ENCODE peak calls at places on chromosomes 5 and 9, in five cellular contexts. Z is A549, S is lower leg skin, L is testis, C is heart left ventricle. R is an unnamed sample.

GRCh38 chr9:91474656-91475055 is 51.0 kb upstream of the NFIL3 start:
- DNase-seq in Z (no peak), C (no peak), S (no peak), L (no peak), R (no peak)

GRCh38 chr5:133123297-133123696 is 71.5 kb downstream of the HSPA4 start:
- DNase-seq in C (no peak), L (no peak), Z (no peak), S (peak), R (no peak)

GRCh38 chr5:75044406-75044805 is 8.0 kb downstream of the GCNT4 start:
- DNase-seq in S (no peak), Z (no peak), L (no peak), C (no peak), R (no peak)

GRCh38 chr5:149886697-149887470 is 57.7 kb downstream of the PDE6A start:
- DNase-seq in S (no peak), C (no peak), Z (no peak), L (no peak), R (no peak)

GRCh38 chr9:93037476-93037971 is 21.0 kb upstream of the SUSD3 start:
- DNase-seq in Z (no peak), L (no peak), S (no peak), C (no peak), R (no peak)

GRCh38 chr9:107363511-107364182 is 80.6 kb downstream of the RAD23B start:
- DNase-seq in S (no peak), L (no peak), Z (no peak), C (no peak), R (no peak)

GRCh38 chr5:93794954-93795353 is 53.6 kb upstream of the POU5F2 start:
- DNase-seq in C (no peak), S (no peak), Z (no peak), L (no peak), R (peak)

GRCh38 chr9:97721396-97721795 is 24.3 kb upstream of the XPA start:
- DNase-seq in L (no peak), Z (no peak), C (no peak), S (no peak), R (no peak)

GRCh38 chr9:78856781-78857180 is 559.9 kb downstream of the PSAT1 start:
- DNase-seq in C (no peak), Z (no peak), L (no peak), S (no peak), R (no peak)

GRCh38 chr9:133459476-133460404 is at the start of gene CACFD1:
- DNase-seq in C (peak), S (peak), Z (peak), L (peak), R (peak)
- TF ChIP-seq POLR2A in C (peak), S (no peak), Z (peak), L (peak), R (no peak)

DNA sequence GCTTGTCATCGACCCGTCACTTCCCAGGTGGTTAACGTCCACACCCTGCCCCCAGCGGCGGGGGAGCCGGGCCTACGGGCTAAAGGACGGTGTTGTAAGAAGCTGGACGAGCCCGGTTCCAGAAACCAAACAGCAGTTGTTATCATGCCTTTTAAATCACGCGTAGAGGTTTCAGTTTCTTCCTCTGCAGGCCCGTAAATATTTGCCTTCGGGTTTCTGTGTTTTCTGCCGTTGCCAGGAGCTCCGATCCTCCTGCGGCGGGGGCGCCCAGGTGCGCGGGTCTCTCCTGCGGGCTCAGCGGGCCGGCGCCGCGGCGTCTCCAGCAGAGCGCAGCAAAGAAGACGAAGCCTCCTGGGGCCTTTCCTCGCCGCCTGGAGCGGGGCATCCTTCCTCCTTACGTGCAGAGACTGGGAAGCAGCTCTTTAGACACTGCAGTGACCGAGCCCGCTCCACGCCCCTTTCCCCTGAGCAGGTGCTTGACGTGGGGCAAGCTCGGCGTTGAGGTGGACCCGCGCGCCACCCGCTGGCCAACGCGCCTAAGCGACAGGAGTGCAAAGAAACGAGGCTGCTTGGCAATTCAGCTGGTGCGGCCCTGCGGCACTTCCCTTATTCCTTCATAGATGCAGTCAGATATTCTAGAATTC is 21.8 kb upstream of the TTC1 start:
- DNase-seq in Z (peak), C (peak), L (peak), S (peak), R (peak)
- TF ChIP-seq POLR2A in Z (no peak), C (no peak), L (no peak), S (no peak), R (no peak)

GRCh38 chr9:137228968-137229896 is 1.5 kb upstream of the SLC34A3 start:
- DNase-seq in L (no peak), C (no peak), Z (no peak), S (no peak), R (no peak)
- TF ChIP-seq POLR2A in L (no peak), C (no peak), Z (no peak), S (no peak), R (no peak)

DNA sequence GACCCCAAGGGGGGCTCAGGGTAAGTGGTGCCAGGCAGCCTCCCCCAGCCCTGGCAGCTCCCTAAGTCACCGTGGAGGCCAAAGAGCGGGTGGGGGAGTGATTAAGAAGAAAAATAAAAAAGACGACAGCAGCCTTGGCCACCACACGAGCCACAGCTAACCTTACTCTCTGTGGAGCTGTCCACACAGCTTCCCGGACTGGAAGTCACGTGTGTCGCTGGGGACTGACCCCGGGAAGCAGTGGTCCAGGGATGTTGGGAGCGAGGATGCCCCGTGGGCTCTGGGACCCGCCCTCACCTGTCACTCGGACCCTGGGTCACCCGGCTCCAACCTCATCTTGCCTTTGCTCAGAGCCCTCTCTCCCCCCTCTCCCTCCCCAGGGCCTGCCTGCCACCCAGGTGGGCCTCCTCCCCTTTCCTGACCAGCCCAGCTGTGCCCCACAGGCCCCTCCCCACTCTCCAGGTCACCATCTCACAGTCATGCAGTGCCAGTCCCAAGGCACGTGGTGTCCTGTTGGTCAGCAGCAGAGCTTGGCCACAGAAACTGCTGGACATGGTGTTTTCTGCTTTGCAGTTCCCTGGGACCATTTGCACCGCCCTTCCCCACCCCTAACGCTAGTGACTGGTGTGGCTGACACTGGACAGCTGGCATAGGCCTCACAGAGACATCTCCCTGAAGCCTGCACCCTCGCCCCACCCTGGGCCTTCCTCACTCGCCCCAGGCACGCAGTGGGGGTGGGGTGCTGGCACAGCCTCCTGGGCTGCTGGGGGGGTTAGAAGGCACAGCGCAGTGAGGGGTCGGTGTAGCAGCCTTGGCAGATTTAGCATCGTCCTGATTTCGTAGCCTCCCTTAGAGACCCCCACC is 9.8 kb upstream of the EXOC3 start:
- DNase-seq in C (no peak), Z (no peak), S (no peak), L (no peak), R (no peak)
- TF ChIP-seq POLR2A in C (no peak), Z (no peak), S (no peak), L (no peak), R (no peak)

DNA sequence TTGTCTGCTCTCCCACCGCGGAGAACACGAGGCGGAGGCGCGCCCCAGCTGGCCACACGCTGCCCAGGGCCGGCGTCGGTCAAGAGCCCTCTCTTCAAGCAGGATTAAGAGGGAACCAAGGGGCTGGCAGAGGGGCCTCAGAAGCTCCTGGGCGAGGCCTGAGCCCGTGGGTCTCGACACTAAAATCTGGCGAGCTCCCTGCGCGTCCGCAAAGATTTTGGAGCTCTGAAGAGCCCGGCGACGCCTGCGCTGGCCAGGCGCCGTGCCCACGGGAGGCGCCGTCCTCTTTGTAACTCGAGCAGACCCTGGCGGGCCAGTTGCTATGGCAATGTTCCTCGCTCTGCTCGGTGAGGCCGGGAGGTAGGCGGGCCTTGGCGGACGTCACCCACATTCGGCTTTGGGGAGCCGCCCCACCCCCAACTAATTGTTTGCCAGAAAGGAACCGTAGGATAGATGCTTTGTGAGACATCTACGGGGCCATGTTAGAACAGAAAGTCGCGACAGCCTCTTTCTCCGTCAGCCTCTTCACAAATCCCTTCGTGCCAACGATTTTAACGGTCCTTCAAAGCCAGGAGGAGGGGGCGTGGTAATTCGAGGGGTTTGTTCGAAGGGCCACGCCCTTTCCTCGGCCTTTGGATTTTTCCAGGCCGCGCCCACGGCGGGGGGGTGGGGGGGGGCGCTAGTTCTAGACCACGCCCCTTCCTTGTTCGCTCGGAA is 735 bp upstream of the CNOT8 start:
- DNase-seq in S (peak), L (peak), Z (peak), C (peak), R (peak)
- TF ChIP-seq POLR2A in S (no peak), L (peak), Z (peak), C (peak), R (no peak)

GRCh38 chr9:83258521-83258920 is 195.6 kb upstream of the RASEF start:
- DNase-seq in S (no peak), C (no peak), L (no peak), Z (no peak), R (no peak)

GRCh38 chr9:83259558-83259957 is 196.6 kb upstream of the RASEF start:
- DNase-seq in Z (no peak), C (no peak), S (no peak), L (no peak), R (no peak)

GRCh38 chr9:83257937-83258336 is 195.0 kb upstream of the RASEF start:
- DNase-seq in L (no peak), S (no peak), C (no peak), Z (no peak), R (no peak)
- TF ChIP-seq POLR2A in L (no peak), S (no peak), C (no peak), Z (no peak), R (no peak)

DNA sequence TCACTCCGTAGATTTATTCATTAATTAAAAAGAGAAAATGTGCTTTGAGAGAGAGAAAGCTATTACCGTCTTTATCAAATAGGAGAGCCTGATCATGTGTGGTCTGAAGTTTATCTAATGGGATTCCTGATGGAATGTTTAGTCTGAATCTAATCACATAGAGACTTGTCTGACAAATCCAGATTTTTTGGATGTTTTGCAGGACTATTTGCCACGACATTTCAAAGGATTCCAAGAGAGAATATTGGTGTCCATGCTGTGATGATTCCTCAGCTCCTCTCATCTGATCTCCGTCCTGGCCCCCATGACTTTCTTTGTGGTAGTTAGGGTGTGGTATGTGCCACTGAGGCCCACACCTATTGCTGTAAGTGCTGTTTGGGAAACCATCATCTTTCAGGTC is 20.1 kb upstream of the CDKN2B start:
- DNase-seq in Z (no peak), L (no peak), S (no peak), C (no peak), R (no peak)
- TF ChIP-seq POLR2A in Z (no peak), L (no peak), S (no peak), C (no peak), R (no peak)

DNA sequence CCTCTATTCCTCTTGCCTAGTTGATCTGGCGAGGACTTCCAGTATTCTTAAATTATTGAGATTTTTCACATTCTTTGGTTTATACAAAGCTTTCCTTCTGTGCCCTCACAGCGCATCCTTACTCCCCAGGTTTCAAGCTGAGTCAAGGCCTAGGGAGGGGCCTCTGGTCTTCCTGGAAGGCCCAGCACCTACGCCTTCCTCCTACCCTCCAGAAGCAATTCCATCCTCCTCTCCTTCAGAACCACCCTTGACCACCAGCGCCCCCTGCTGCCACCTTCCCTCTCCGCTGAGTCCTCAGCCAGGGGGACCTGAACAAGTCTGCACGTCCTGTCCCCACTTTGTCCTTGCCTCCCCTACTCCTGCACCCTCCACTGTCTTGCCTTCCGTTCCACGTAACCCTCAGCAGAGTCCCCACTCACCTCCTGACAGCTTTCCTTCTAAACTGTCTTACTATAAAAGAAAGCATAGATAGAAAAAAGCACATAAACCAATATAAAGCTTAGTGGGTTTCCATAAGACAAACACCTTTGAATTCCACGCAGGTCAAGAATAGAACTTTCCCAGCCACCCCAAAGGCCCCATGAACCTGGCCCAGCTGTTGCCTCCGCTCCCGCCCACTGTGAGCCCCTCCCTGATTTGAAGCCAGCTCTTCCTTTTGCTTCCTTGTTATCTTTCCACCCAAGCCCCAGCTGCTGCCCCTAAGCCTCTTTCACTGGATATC is 63.0 kb upstream of the CTSL start:
- DNase-seq in C (peak), S (peak), Z (peak), L (peak), R (peak)
- TF ChIP-seq POLR2A in C (no peak), S (no peak), Z (no peak), L (no peak), R (no peak)

GRCh38 chr9:134220311-134220710 is 55.9 kb upstream of the RNU6ATAC start:
- DNase-seq in Z (no peak), C (no peak), S (no peak), L (no peak), R (peak)
- TF ChIP-seq POLR2A in Z (no peak), C (no peak), S (no peak), L (no peak), R (no peak)